ENCODE peak calls at places on chromosomes 7 and 10, in ten cellular contexts. One of them, this sample, is unnamed.

GRCh38 chr7:106166651-106167342 is 54.7 kb upstream of the SYPL1 start:
- DNase-seq in endothelial cell: peak
- DNase-seq in HFFc6: peak
- DNase-seq in ascending aorta: peak
- DNase-seq in cardiac fibroblast: peak
- DNase-seq in heart left ventricle: no peak
- DNase-seq in astrocyte of the spinal cord: peak
- DNase-seq in fibroblast of pulmonary artery: peak
- DNase-seq in A549: peak
- DNase-seq in brain microvascular endothelial cell: peak
- DNase-seq in this sample: peak

GRCh38 chr10:21083861-21084260 is 186.8 kb upstream of the NEBL start:
- DNase-seq in endothelial cell: no peak
- DNase-seq in HFFc6: no peak
- DNase-seq in ascending aorta: no peak
- DNase-seq in cardiac fibroblast: peak
- DNase-seq in heart left ventricle: no peak
- DNase-seq in astrocyte of the spinal cord: no peak
- DNase-seq in fibroblast of pulmonary artery: peak
- DNase-seq in A549: no peak
- DNase-seq in brain microvascular endothelial cell: no peak
- DNase-seq in this sample: no peak

GRCh38 chr7:5827755-5828154 is 46.3 kb upstream of the RNF216 start:
- DNase-seq in endothelial cell: peak
- DNase-seq in HFFc6: no peak
- DNase-seq in ascending aorta: no peak
- DNase-seq in cardiac fibroblast: peak
- DNase-seq in heart left ventricle: no peak
- DNase-seq in astrocyte of the spinal cord: no peak
- DNase-seq in fibroblast of pulmonary artery: peak
- DNase-seq in A549: no peak
- DNase-seq in brain microvascular endothelial cell: no peak
- DNase-seq in this sample: no peak

GRCh38 chr7:43725251-43725650 is 4.1 kb downstream of the COA1 start:
- DNase-seq in endothelial cell: no peak
- DNase-seq in HFFc6: no peak
- DNase-seq in ascending aorta: no peak
- DNase-seq in cardiac fibroblast: no peak
- DNase-seq in heart left ventricle: no peak
- DNase-seq in astrocyte of the spinal cord: no peak
- DNase-seq in fibroblast of pulmonary artery: no peak
- DNase-seq in A549: no peak
- DNase-seq in brain microvascular endothelial cell: no peak
- DNase-seq in this sample: no peak

GRCh38 chr7:25579688-25580075 is 351.4 kb upstream of the NPVF start:
- DNase-seq in endothelial cell: no peak
- DNase-seq in HFFc6: no peak
- DNase-seq in ascending aorta: no peak
- DNase-seq in cardiac fibroblast: no peak
- DNase-seq in heart left ventricle: no peak
- DNase-seq in astrocyte of the spinal cord: no peak
- DNase-seq in fibroblast of pulmonary artery: no peak
- DNase-seq in A549: no peak
- DNase-seq in brain microvascular endothelial cell: no peak
- DNase-seq in this sample: no peak

GRCh38 chr7:48964074-48964473 is 39.7 kb downstream of the CDC14C start:
- DNase-seq in endothelial cell: no peak
- DNase-seq in HFFc6: no peak
- DNase-seq in ascending aorta: no peak
- DNase-seq in cardiac fibroblast: no peak
- DNase-seq in heart left ventricle: no peak
- DNase-seq in astrocyte of the spinal cord: peak
- DNase-seq in fibroblast of pulmonary artery: peak
- DNase-seq in A549: no peak
- DNase-seq in brain microvascular endothelial cell: no peak
- DNase-seq in this sample: no peak

GRCh38 chr7:3068568-3068967 is 24.9 kb upstream of the CARD11 start:
- DNase-seq in endothelial cell: no peak
- DNase-seq in HFFc6: no peak
- DNase-seq in ascending aorta: no peak
- DNase-seq in cardiac fibroblast: peak
- DNase-seq in heart left ventricle: no peak
- DNase-seq in astrocyte of the spinal cord: no peak
- DNase-seq in fibroblast of pulmonary artery: peak
- DNase-seq in A549: no peak
- DNase-seq in brain microvascular endothelial cell: no peak
- DNase-seq in this sample: no peak

GRCh38 chr7:1584700-1585099 is 14.9 kb upstream of the PSMG3 start:
- DNase-seq in endothelial cell: no peak
- DNase-seq in HFFc6: no peak
- DNase-seq in ascending aorta: no peak
- DNase-seq in cardiac fibroblast: no peak
- DNase-seq in heart left ventricle: no peak
- DNase-seq in astrocyte of the spinal cord: no peak
- DNase-seq in fibroblast of pulmonary artery: no peak
- DNase-seq in A549: no peak
- DNase-seq in brain microvascular endothelial cell: no peak
- DNase-seq in this sample: no peak

GRCh38 chr7:42082144-42082543 is 154.9 kb downstream of the GLI3 start:
- DNase-seq in endothelial cell: no peak
- DNase-seq in HFFc6: peak
- DNase-seq in ascending aorta: no peak
- DNase-seq in cardiac fibroblast: peak
- DNase-seq in heart left ventricle: no peak
- DNase-seq in astrocyte of the spinal cord: peak
- DNase-seq in fibroblast of pulmonary artery: peak
- DNase-seq in A549: no peak
- DNase-seq in brain microvascular endothelial cell: peak
- DNase-seq in this sample: no peak

GRCh38 chr7:149456770-149457421 is 4.0 kb downstream of the ZNF777 start:
- DNase-seq in endothelial cell: no peak
- DNase-seq in HFFc6: no peak
- DNase-seq in ascending aorta: no peak
- DNase-seq in cardiac fibroblast: peak
- DNase-seq in heart left ventricle: no peak
- DNase-seq in astrocyte of the spinal cord: no peak
- DNase-seq in fibroblast of pulmonary artery: no peak
- DNase-seq in A549: no peak
- DNase-seq in brain microvascular endothelial cell: no peak
- DNase-seq in this sample: no peak

GRCh38 chr10:33412261-33413092 is 78.0 kb upstream of the NRP1 start:
- DNase-seq in endothelial cell: no peak
- DNase-seq in HFFc6: peak
- DNase-seq in ascending aorta: peak
- DNase-seq in cardiac fibroblast: peak
- DNase-seq in heart left ventricle: no peak
- DNase-seq in astrocyte of the spinal cord: peak
- DNase-seq in fibroblast of pulmonary artery: peak
- DNase-seq in A549: no peak
- DNase-seq in brain microvascular endothelial cell: peak
- DNase-seq in this sample: no peak

GRCh38 chr10:44857363-44858016 is 53.6 kb upstream of the TMEM72 start:
- DNase-seq in endothelial cell: peak
- DNase-seq in HFFc6: peak
- DNase-seq in ascending aorta: peak
- DNase-seq in cardiac fibroblast: peak
- DNase-seq in heart left ventricle: peak
- DNase-seq in astrocyte of the spinal cord: peak
- DNase-seq in fibroblast of pulmonary artery: peak
- DNase-seq in A549: peak
- DNase-seq in brain microvascular endothelial cell: peak
- DNase-seq in this sample: peak

GRCh38 chr7:46454796-46455195 is 533.7 kb upstream of the IGFBP3 start:
- DNase-seq in endothelial cell: no peak
- DNase-seq in HFFc6: no peak
- DNase-seq in ascending aorta: no peak
- DNase-seq in cardiac fibroblast: no peak
- DNase-seq in heart left ventricle: no peak
- DNase-seq in astrocyte of the spinal cord: peak
- DNase-seq in fibroblast of pulmonary artery: peak
- DNase-seq in A549: no peak
- DNase-seq in brain microvascular endothelial cell: no peak
- DNase-seq in this sample: no peak

GRCh38 chr10:58023341-58024073 is 244.2 kb downstream of the IPMK start:
- DNase-seq in endothelial cell: no peak
- DNase-seq in HFFc6: peak
- DNase-seq in ascending aorta: no peak
- DNase-seq in cardiac fibroblast: peak
- DNase-seq in heart left ventricle: no peak
- DNase-seq in astrocyte of the spinal cord: peak
- DNase-seq in fibroblast of pulmonary artery: peak
- DNase-seq in A549: peak
- DNase-seq in brain microvascular endothelial cell: peak
- DNase-seq in this sample: no peak

GRCh38 chr10:48762104-48763042 is 77.7 kb downstream of the WDFY4 start:
- DNase-seq in endothelial cell: no peak
- DNase-seq in HFFc6: no peak
- DNase-seq in ascending aorta: no peak
- DNase-seq in cardiac fibroblast: peak
- DNase-seq in heart left ventricle: no peak
- DNase-seq in astrocyte of the spinal cord: no peak
- DNase-seq in fibroblast of pulmonary artery: no peak
- DNase-seq in A549: no peak
- DNase-seq in brain microvascular endothelial cell: no peak
- DNase-seq in this sample: no peak

GRCh38 chr10:96585726-96586418 is 940 bp downstream of the TM9SF3 start:
- DNase-seq in endothelial cell: no peak
- DNase-seq in HFFc6: no peak
- DNase-seq in ascending aorta: no peak
- DNase-seq in cardiac fibroblast: peak
- DNase-seq in heart left ventricle: no peak
- DNase-seq in astrocyte of the spinal cord: no peak
- DNase-seq in fibroblast of pulmonary artery: peak
- DNase-seq in A549: no peak
- DNase-seq in brain microvascular endothelial cell: no peak
- DNase-seq in this sample: no peak

GRCh38 chr10:79215531-79215930 is 131.7 kb upstream of the PPIF start:
- DNase-seq in endothelial cell: no peak
- DNase-seq in HFFc6: no peak
- DNase-seq in ascending aorta: no peak
- DNase-seq in cardiac fibroblast: no peak
- DNase-seq in heart left ventricle: no peak
- DNase-seq in astrocyte of the spinal cord: no peak
- DNase-seq in fibroblast of pulmonary artery: no peak
- DNase-seq in A549: no peak
- DNase-seq in brain microvascular endothelial cell: no peak
- DNase-seq in this sample: no peak

GRCh38 chr7:132177708-132178392 is 398.4 kb downstream of the PLXNA4 start:
- DNase-seq in endothelial cell: no peak
- DNase-seq in HFFc6: no peak
- DNase-seq in ascending aorta: no peak
- DNase-seq in cardiac fibroblast: no peak
- DNase-seq in heart left ventricle: no peak
- DNase-seq in astrocyte of the spinal cord: no peak
- DNase-seq in fibroblast of pulmonary artery: no peak
- DNase-seq in A549: no peak
- DNase-seq in brain microvascular endothelial cell: no peak
- DNase-seq in this sample: no peak

GRCh38 chr7:5477723-5478531 is 54.3 kb upstream of the TNRC18 start:
- DNase-seq in endothelial cell: peak
- DNase-seq in HFFc6: no peak
- DNase-seq in ascending aorta: no peak
- DNase-seq in cardiac fibroblast: no peak
- DNase-seq in heart left ventricle: no peak
- DNase-seq in astrocyte of the spinal cord: no peak
- DNase-seq in fibroblast of pulmonary artery: no peak
- DNase-seq in A549: peak
- DNase-seq in brain microvascular endothelial cell: no peak
- DNase-seq in this sample: no peak

GRCh38 chr7:108581655-108582491 is 12.2 kb downstream of the DNAJB9 start:
- DNase-seq in endothelial cell: no peak
- DNase-seq in HFFc6: no peak
- DNase-seq in ascending aorta: no peak
- DNase-seq in cardiac fibroblast: no peak
- DNase-seq in heart left ventricle: no peak
- DNase-seq in astrocyte of the spinal cord: peak
- DNase-seq in fibroblast of pulmonary artery: peak
- DNase-seq in A549: no peak
- DNase-seq in brain microvascular endothelial cell: no peak
- DNase-seq in this sample: no peak

GRCh38 chr10:79581044-79581443 is 20.8 kb upstream of the SFTPA2 start:
- DNase-seq in endothelial cell: no peak
- DNase-seq in HFFc6: no peak
- DNase-seq in ascending aorta: no peak
- DNase-seq in cardiac fibroblast: no peak
- DNase-seq in heart left ventricle: no peak
- DNase-seq in astrocyte of the spinal cord: no peak
- DNase-seq in fibroblast of pulmonary artery: no peak
- DNase-seq in A549: no peak
- DNase-seq in brain microvascular endothelial cell: no peak
- DNase-seq in this sample: no peak

GRCh38 chr7:86955895-86956503 is 103.5 kb downstream of the ELAPOR2 start:
- DNase-seq in endothelial cell: no peak
- DNase-seq in HFFc6: no peak
- DNase-seq in ascending aorta: no peak
- DNase-seq in cardiac fibroblast: no peak
- DNase-seq in heart left ventricle: no peak
- DNase-seq in astrocyte of the spinal cord: no peak
- DNase-seq in fibroblast of pulmonary artery: no peak
- DNase-seq in A549: no peak
- DNase-seq in brain microvascular endothelial cell: no peak
- DNase-seq in this sample: no peak
- TF ChIP-seq CTCF in endothelial cell: no peak
- TF ChIP-seq CTCF in HFFc6: no peak
- TF ChIP-seq CTCF in ascending aorta: no peak
- TF ChIP-seq CTCF in cardiac fibroblast: no peak
- TF ChIP-seq CTCF in heart left ventricle: no peak
- TF ChIP-seq CTCF in astrocyte of the spinal cord: no peak
- TF ChIP-seq CTCF in fibroblast of pulmonary artery: no peak
- TF ChIP-seq CTCF in A549: no peak
- TF ChIP-seq CTCF in brain microvascular endothelial cell: no peak
- TF ChIP-seq CTCF in this sample: no peak

GRCh38 chr10:84783386-84783785 is 455.0 kb downstream of the CCSER2 start:
- DNase-seq in endothelial cell: peak
- DNase-seq in HFFc6: no peak
- DNase-seq in ascending aorta: no peak
- DNase-seq in cardiac fibroblast: peak
- DNase-seq in heart left ventricle: no peak
- DNase-seq in astrocyte of the spinal cord: peak
- DNase-seq in fibroblast of pulmonary artery: peak
- DNase-seq in A549: peak
- DNase-seq in brain microvascular endothelial cell: peak
- DNase-seq in this sample: no peak
- TF ChIP-seq CTCF in endothelial cell: peak
- TF ChIP-seq CTCF in HFFc6: peak
- TF ChIP-seq CTCF in ascending aorta: no peak
- TF ChIP-seq CTCF in cardiac fibroblast: peak
- TF ChIP-seq CTCF in heart left ventricle: peak
- TF ChIP-seq CTCF in astrocyte of the spinal cord: peak
- TF ChIP-seq CTCF in fibroblast of pulmonary artery: peak
- TF ChIP-seq CTCF in A549: peak
- TF ChIP-seq CTCF in brain microvascular endothelial cell: peak
- TF ChIP-seq CTCF in this sample: peak

GRCh38 chr7:7352845-7353244 is 170.5 kb downstream of the C1GALT1 start:
- DNase-seq in endothelial cell: no peak
- DNase-seq in HFFc6: no peak
- DNase-seq in ascending aorta: no peak
- DNase-seq in cardiac fibroblast: peak
- DNase-seq in heart left ventricle: no peak
- DNase-seq in astrocyte of the spinal cord: no peak
- DNase-seq in fibroblast of pulmonary artery: no peak
- DNase-seq in A549: no peak
- DNase-seq in brain microvascular endothelial cell: no peak
- DNase-seq in this sample: no peak
- TF ChIP-seq CTCF in endothelial cell: no peak
- TF ChIP-seq CTCF in HFFc6: no peak
- TF ChIP-seq CTCF in ascending aorta: no peak
- TF ChIP-seq CTCF in cardiac fibroblast: no peak
- TF ChIP-seq CTCF in heart left ventricle: no peak
- TF ChIP-seq CTCF in astrocyte of the spinal cord: no peak
- TF ChIP-seq CTCF in fibroblast of pulmonary artery: no peak
- TF ChIP-seq CTCF in A549: no peak
- TF ChIP-seq CTCF in brain microvascular endothelial cell: no peak
- TF ChIP-seq CTCF in this sample: peak

GRCh38 chr7:130668258-130669050 is at the start of gene COPG2:
- DNase-seq in endothelial cell: peak
- DNase-seq in HFFc6: peak
- DNase-seq in ascending aorta: peak
- DNase-seq in cardiac fibroblast: peak
- DNase-seq in heart left ventricle: peak
- DNase-seq in astrocyte of the spinal cord: peak
- DNase-seq in fibroblast of pulmonary artery: peak
- DNase-seq in A549: peak
- DNase-seq in brain microvascular endothelial cell: peak
- DNase-seq in this sample: peak
- TF ChIP-seq CTCF in endothelial cell: no peak
- TF ChIP-seq CTCF in HFFc6: no peak
- TF ChIP-seq CTCF in ascending aorta: no peak
- TF ChIP-seq CTCF in cardiac fibroblast: peak
- TF ChIP-seq CTCF in heart left ventricle: no peak
- TF ChIP-seq CTCF in astrocyte of the spinal cord: no peak
- TF ChIP-seq CTCF in fibroblast of pulmonary artery: no peak
- TF ChIP-seq CTCF in A549: no peak
- TF ChIP-seq CTCF in brain microvascular endothelial cell: no peak
- TF ChIP-seq CTCF in this sample: no peak